ENCODE peak calls at places on chromosomes 4 and X, in nine cellular contexts. One of them, this sample, is unnamed.

GRCh38 chr4:98474408-98474844 is 184.0 kb downstream of the TSPAN5 start:
- DNase-seq in Peyer's patch: no peak
- DNase-seq in cardiac muscle cell: peak; percentile 74
- DNase-seq in left ventricle myocardium inferior: no peak
- DNase-seq in astrocyte: peak; percentile 78
- DNase-seq in fibroblast of lung: peak; percentile 83
- DNase-seq in tibial artery: no peak
- DNase-seq in breast epithelium: no peak
- DNase-seq in heart right ventricle: no peak
- DNase-seq in this sample: no peak

GRCh38 chrX:8323356-8323755 is 141.3 kb upstream of the VCX3B start:
- DNase-seq in breast epithelium: no peak
- DNase-seq in heart right ventricle: no peak
- DNase-seq in astrocyte: no peak
- DNase-seq in tibial artery: no peak
- DNase-seq in left ventricle myocardium inferior: no peak
- DNase-seq in cardiac muscle cell: no peak
- DNase-seq in Peyer's patch: no peak
- DNase-seq in fibroblast of lung: no peak
- DNase-seq in this sample: no peak

GRCh38 chr4:13541720-13542576 is 2.4 kb downstream of the NKX3-2 start:
- DNase-seq in left ventricle myocardium inferior: no peak
- DNase-seq in fibroblast of lung: no peak
- DNase-seq in heart right ventricle: no peak
- DNase-seq in breast epithelium: no peak
- DNase-seq in astrocyte: no peak
- DNase-seq in cardiac muscle cell: no peak
- DNase-seq in Peyer's patch: no peak
- DNase-seq in tibial artery: no peak
- DNase-seq in this sample: no peak

GRCh38 chr4:144645102-144645469 is 870 bp upstream of the HHIP start:
- DNase-seq in astrocyte: no peak
- DNase-seq in breast epithelium: no peak
- DNase-seq in cardiac muscle cell: no peak
- DNase-seq in tibial artery: no peak
- DNase-seq in fibroblast of lung: peak; percentile 32
- DNase-seq in left ventricle myocardium inferior: no peak
- DNase-seq in Peyer's patch: no peak
- DNase-seq in heart right ventricle: peak; percentile 11
- DNase-seq in this sample: no peak

GRCh38 chr4:99649208-99649607 is 8.4 kb downstream of the C4orf54 start:
- DNase-seq in tibial artery: no peak
- DNase-seq in fibroblast of lung: no peak
- DNase-seq in left ventricle myocardium inferior: no peak
- DNase-seq in heart right ventricle: no peak
- DNase-seq in breast epithelium: no peak
- DNase-seq in astrocyte: no peak
- DNase-seq in cardiac muscle cell: no peak
- DNase-seq in Peyer's patch: no peak
- DNase-seq in this sample: no peak

GRCh38 chr4:180164799-180165198 is 2078.4 kb upstream of the TENM3 start:
- DNase-seq in astrocyte: peak; percentile 73
- DNase-seq in cardiac muscle cell: no peak
- DNase-seq in heart right ventricle: no peak
- DNase-seq in fibroblast of lung: peak; percentile 79
- DNase-seq in Peyer's patch: no peak
- DNase-seq in breast epithelium: no peak
- DNase-seq in left ventricle myocardium inferior: no peak
- DNase-seq in tibial artery: no peak
- DNase-seq in this sample: no peak

GRCh38 chr4:152007108-152007507 is 246.3 kb upstream of the GATB start:
- DNase-seq in astrocyte: no peak
- DNase-seq in Peyer's patch: no peak
- DNase-seq in heart right ventricle: no peak
- DNase-seq in breast epithelium: no peak
- DNase-seq in cardiac muscle cell: no peak
- DNase-seq in fibroblast of lung: no peak
- DNase-seq in tibial artery: no peak
- DNase-seq in left ventricle myocardium inferior: no peak
- DNase-seq in this sample: no peak

GRCh38 chrX:37646254-37646653 is 39.3 kb upstream of the XK start:
- DNase-seq in Peyer's patch: no peak
- DNase-seq in left ventricle myocardium inferior: no peak
- DNase-seq in tibial artery: no peak
- DNase-seq in fibroblast of lung: no peak
- DNase-seq in breast epithelium: no peak
- DNase-seq in astrocyte: no peak
- DNase-seq in cardiac muscle cell: no peak
- DNase-seq in heart right ventricle: no peak
- DNase-seq in this sample: no peak

GRCh38 chr4:8440491-8441311 is at the start of the genes ACOX3 and TRMT44:
- DNase-seq in left ventricle myocardium inferior: peak; percentile 92
- DNase-seq in heart right ventricle: peak; percentile 92
- DNase-seq in fibroblast of lung: peak; percentile 89
- DNase-seq in cardiac muscle cell: peak; percentile 96
- DNase-seq in tibial artery: peak; percentile 91
- DNase-seq in Peyer's patch: peak; percentile 91
- DNase-seq in astrocyte: peak; percentile 84
- DNase-seq in breast epithelium: peak; percentile 93
- DNase-seq in this sample: peak; percentile 73

GRCh38 chr4:179624768-179625181 is 2182.5 kb upstream of the AGA start:
- DNase-seq in fibroblast of lung: peak; percentile 90
- DNase-seq in tibial artery: no peak
- DNase-seq in cardiac muscle cell: no peak
- DNase-seq in left ventricle myocardium inferior: no peak
- DNase-seq in Peyer's patch: no peak
- DNase-seq in breast epithelium: no peak
- DNase-seq in astrocyte: peak; percentile 87
- DNase-seq in heart right ventricle: no peak
- DNase-seq in this sample: no peak

GRCh38 chr4:1759170-1759817 is 33.8 kb upstream of the FGFR3 start:
- DNase-seq in breast epithelium: no peak
- DNase-seq in heart right ventricle: no peak
- DNase-seq in astrocyte: no peak
- DNase-seq in tibial artery: no peak
- DNase-seq in fibroblast of lung: no peak
- DNase-seq in cardiac muscle cell: no peak
- DNase-seq in Peyer's patch: no peak
- DNase-seq in left ventricle myocardium inferior: no peak
- DNase-seq in this sample: no peak

GRCh38 chrX:2697306-2697705 is 6.2 kb downstream of the CD99 start:
- DNase-seq in fibroblast of lung: no peak
- DNase-seq in heart right ventricle: no peak
- DNase-seq in tibial artery: no peak
- DNase-seq in cardiac muscle cell: no peak
- DNase-seq in left ventricle myocardium inferior: no peak
- DNase-seq in astrocyte: no peak
- DNase-seq in breast epithelium: no peak
- DNase-seq in Peyer's patch: no peak
- DNase-seq in this sample: no peak

GRCh38 chrX:71652405-71652804 is 14.9 kb upstream of the LOC101059915 start:
- DNase-seq in left ventricle myocardium inferior: no peak
- DNase-seq in tibial artery: peak; percentile 23
- DNase-seq in breast epithelium: no peak
- DNase-seq in astrocyte: peak; percentile 27
- DNase-seq in fibroblast of lung: peak; percentile 36
- DNase-seq in heart right ventricle: no peak
- DNase-seq in Peyer's patch: peak; percentile 40
- DNase-seq in cardiac muscle cell: peak; percentile 65
- DNase-seq in this sample: no peak

GRCh38 chr4:156778093-156778492 is 193.5 kb downstream of the PDGFC start:
- DNase-seq in left ventricle myocardium inferior: no peak
- DNase-seq in heart right ventricle: no peak
- DNase-seq in astrocyte: peak; percentile 82
- DNase-seq in Peyer's patch: no peak
- DNase-seq in cardiac muscle cell: no peak
- DNase-seq in breast epithelium: no peak
- DNase-seq in fibroblast of lung: peak; percentile 85
- DNase-seq in tibial artery: no peak
- DNase-seq in this sample: no peak

GRCh38 chr4:39357002-39357401 is 9.2 kb downstream of the RFC1 start:
- DNase-seq in fibroblast of lung: no peak
- DNase-seq in heart right ventricle: no peak
- DNase-seq in cardiac muscle cell: no peak
- DNase-seq in astrocyte: no peak
- DNase-seq in breast epithelium: no peak
- DNase-seq in tibial artery: no peak
- DNase-seq in left ventricle myocardium inferior: no peak
- DNase-seq in Peyer's patch: no peak
- DNase-seq in this sample: no peak
- H3K27ac ChIP-seq in fibroblast of lung: no peak overlapping the region
- H3K27ac ChIP-seq in heart right ventricle: no peak overlapping the region
- H3K27ac ChIP-seq in cardiac muscle cell: no peak overlapping the region
- H3K27ac ChIP-seq in astrocyte: no peak overlapping the region
- H3K27ac ChIP-seq in breast epithelium: no peak overlapping the region
- H3K27ac ChIP-seq in tibial artery: no peak overlapping the region
- H3K27ac ChIP-seq in left ventricle myocardium inferior: no peak overlapping the region
- H3K27ac ChIP-seq in Peyer's patch: peak overlapping the region; percentile 25
- H3K27ac ChIP-seq in this sample: peak overlapping the region; percentile 38

GRCh38 chr4:38951598-38951997 is 80.6 kb downstream of the TMEM156 start:
- DNase-seq in fibroblast of lung: no peak
- DNase-seq in Peyer's patch: no peak
- DNase-seq in left ventricle myocardium inferior: no peak
- DNase-seq in tibial artery: no peak
- DNase-seq in cardiac muscle cell: no peak
- DNase-seq in astrocyte: no peak
- DNase-seq in heart right ventricle: no peak
- DNase-seq in breast epithelium: no peak
- DNase-seq in this sample: no peak

GRCh38 chr4:38950159-38950558 is 82.0 kb downstream of the TMEM156 start:
- DNase-seq in heart right ventricle: no peak
- DNase-seq in Peyer's patch: no peak
- DNase-seq in fibroblast of lung: no peak
- DNase-seq in breast epithelium: no peak
- DNase-seq in cardiac muscle cell: peak; percentile 56
- DNase-seq in left ventricle myocardium inferior: no peak
- DNase-seq in astrocyte: no peak
- DNase-seq in tibial artery: no peak
- DNase-seq in this sample: no peak

GRCh38 chr4:38948551-38948950 is 80.9 kb downstream of the FAM114A1 start:
- DNase-seq in astrocyte: peak; percentile 91
- DNase-seq in Peyer's patch: no peak
- DNase-seq in cardiac muscle cell: peak; percentile 94
- DNase-seq in left ventricle myocardium inferior: no peak
- DNase-seq in breast epithelium: no peak
- DNase-seq in fibroblast of lung: peak; percentile 92
- DNase-seq in tibial artery: peak; percentile 61
- DNase-seq in heart right ventricle: no peak
- DNase-seq in this sample: no peak

GRCh38 chr4:38950734-38951133 is 81.5 kb downstream of the TMEM156 start:
- DNase-seq in Peyer's patch: no peak
- DNase-seq in tibial artery: no peak
- DNase-seq in breast epithelium: no peak
- DNase-seq in heart right ventricle: no peak
- DNase-seq in fibroblast of lung: no peak
- DNase-seq in left ventricle myocardium inferior: no peak
- DNase-seq in astrocyte: no peak
- DNase-seq in cardiac muscle cell: no peak
- DNase-seq in this sample: no peak

DNA sequence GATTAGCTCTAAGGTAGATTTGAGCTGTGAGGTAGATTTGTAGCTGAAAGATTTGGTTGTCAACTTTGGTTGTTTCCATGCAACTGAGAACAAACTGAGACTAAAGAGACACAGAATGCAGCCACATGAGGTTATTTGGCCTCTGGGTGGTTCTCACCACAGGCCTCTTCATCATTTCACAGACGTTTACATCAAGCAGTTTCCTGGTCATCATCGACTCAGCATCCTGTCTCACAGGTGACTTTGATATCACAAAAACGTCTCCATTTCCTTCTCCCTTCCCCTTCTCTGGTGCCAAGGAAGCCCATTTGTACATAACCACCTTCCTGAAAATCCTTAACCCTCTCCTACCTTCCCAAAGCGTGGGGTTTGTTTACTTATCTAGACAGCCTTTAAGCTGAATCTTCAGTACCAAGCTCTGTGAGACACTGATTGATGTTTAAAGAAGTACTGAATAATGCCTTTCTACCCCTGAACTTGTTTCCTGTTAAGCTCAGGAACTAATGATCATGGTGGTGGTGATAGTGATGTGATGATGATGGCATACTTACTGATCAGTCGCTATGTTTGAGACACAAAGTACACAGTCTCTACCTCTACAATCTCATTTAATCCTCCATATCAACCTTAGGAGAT is 81.9 kb downstream of the FAM114A1 start:
- DNase-seq in Peyer's patch: no peak
- DNase-seq in heart right ventricle: no peak
- DNase-seq in cardiac muscle cell: no peak
- DNase-seq in astrocyte: peak; percentile 55
- DNase-seq in tibial artery: no peak
- DNase-seq in fibroblast of lung: peak; percentile 64
- DNase-seq in breast epithelium: no peak
- DNase-seq in left ventricle myocardium inferior: no peak
- DNase-seq in this sample: no peak
- H3K27ac ChIP-seq in Peyer's patch: no peak overlapping the region
- H3K27ac ChIP-seq in heart right ventricle: no peak overlapping the region
- H3K27ac ChIP-seq in cardiac muscle cell: no peak overlapping the region
- H3K27ac ChIP-seq in astrocyte: peak overlapping the region; percentile 77
- H3K27ac ChIP-seq in tibial artery: no peak overlapping the region
- H3K27ac ChIP-seq in fibroblast of lung: no peak overlapping the region
- H3K27ac ChIP-seq in breast epithelium: no peak overlapping the region
- H3K27ac ChIP-seq in left ventricle myocardium inferior: no peak overlapping the region
- H3K27ac ChIP-seq in this sample: no peak overlapping the region

DNA sequence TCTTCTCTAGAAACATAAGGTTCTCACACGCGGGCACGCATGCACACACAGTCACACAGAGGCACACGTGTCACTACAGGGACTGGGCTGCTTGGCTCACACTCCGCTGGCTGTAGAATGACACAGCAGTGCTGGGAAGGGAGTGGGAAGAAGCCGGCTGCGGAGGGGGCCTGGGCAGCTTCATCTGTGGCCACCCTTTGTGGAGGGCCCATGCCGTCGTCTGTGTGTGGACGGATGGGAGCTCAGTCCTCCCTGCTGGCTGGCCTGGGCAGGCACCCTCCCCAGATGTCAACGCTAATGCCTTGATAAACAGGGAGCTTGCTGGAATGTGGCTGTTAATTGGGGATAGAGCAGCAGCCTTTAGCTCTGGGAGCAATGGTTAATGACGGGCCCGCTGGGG is 621.2 kb downstream of the BCOR start:
- DNase-seq in Peyer's patch: no peak
- DNase-seq in breast epithelium: no peak
- DNase-seq in fibroblast of lung: no peak
- DNase-seq in heart right ventricle: peak; percentile 22
- DNase-seq in left ventricle myocardium inferior: peak; percentile 18
- DNase-seq in astrocyte: no peak
- DNase-seq in cardiac muscle cell: no peak
- DNase-seq in tibial artery: no peak
- DNase-seq in this sample: no peak
- H3K27ac ChIP-seq in Peyer's patch: no peak overlapping the region
- H3K27ac ChIP-seq in breast epithelium: peak overlapping the region; percentile 25
- H3K27ac ChIP-seq in fibroblast of lung: no peak overlapping the region
- H3K27ac ChIP-seq in heart right ventricle: peak overlapping the region; percentile 63
- H3K27ac ChIP-seq in left ventricle myocardium inferior: peak overlapping the region; percentile 68
- H3K27ac ChIP-seq in astrocyte: no peak overlapping the region
- H3K27ac ChIP-seq in cardiac muscle cell: peak overlapping the region; percentile 59
- H3K27ac ChIP-seq in tibial artery: no peak overlapping the region
- H3K27ac ChIP-seq in this sample: no peak overlapping the region

DNA sequence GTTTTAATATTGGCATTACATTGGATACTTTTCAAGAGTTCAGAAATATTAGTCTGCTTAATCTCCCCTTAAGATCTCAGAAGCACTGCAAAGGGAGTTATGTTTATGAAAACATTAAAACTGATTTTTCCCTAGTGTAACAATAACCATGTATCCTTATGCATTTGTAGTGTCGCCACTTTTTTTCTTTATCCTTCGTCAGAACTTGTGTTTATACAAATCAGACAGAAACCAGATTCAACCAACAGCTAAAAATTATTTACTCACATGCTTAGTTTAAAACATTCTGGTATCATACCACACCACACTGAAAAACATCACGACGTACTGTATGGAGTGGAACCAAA is 1.3 kb downstream of the SETD7 start:
- DNase-seq in heart right ventricle: no peak
- DNase-seq in astrocyte: no peak
- DNase-seq in cardiac muscle cell: no peak
- DNase-seq in Peyer's patch: no peak
- DNase-seq in tibial artery: no peak
- DNase-seq in breast epithelium: no peak
- DNase-seq in left ventricle myocardium inferior: no peak
- DNase-seq in fibroblast of lung: no peak
- DNase-seq in this sample: no peak
- H3K27ac ChIP-seq in heart right ventricle: peak overlapping the region; percentile 98
- H3K27ac ChIP-seq in astrocyte: peak overlapping the region; percentile 85
- H3K27ac ChIP-seq in cardiac muscle cell: peak overlapping the region; percentile 70
- H3K27ac ChIP-seq in Peyer's patch: no peak overlapping the region
- H3K27ac ChIP-seq in tibial artery: peak overlapping the region; percentile 100
- H3K27ac ChIP-seq in breast epithelium: peak overlapping the region; percentile 100
- H3K27ac ChIP-seq in left ventricle myocardium inferior: peak overlapping the region; percentile 97
- H3K27ac ChIP-seq in fibroblast of lung: peak overlapping the region; percentile 92
- H3K27ac ChIP-seq in this sample: peak overlapping the region; percentile 89

This sample was measured in substantia nigra.